ENCODE peak calls at places on chromosomes 6 and 20, in ten cellular contexts. F is hepatic stellate cell, E is dermis blood vessel endothelial cell, V is D721Med, R is lung microvascular endothelial cell, B is cerebellar nuclear complex, U is iris pigment epithelial cell, A is activated T-cell treated with anti-CD3 and anti-CD28 coated beads for 1 hour, O is islet precursor cell, X is fibroblast of mammary gland. H is an unnamed sample.

GRCh38 chr6:136593748-136594490 is 43.7 kb upstream of the MAP7 start:
- DNase-seq in V (no peak), F (peak), R (peak), E (peak), X (peak), A (no peak), O (peak), U (peak), B (no peak), H (no peak)

GRCh38 chr6:137827977-137828815 is 38.9 kb upstream of the TNFAIP3 start:
- DNase-seq in A (no peak), E (no peak), U (no peak), B (no peak), V (no peak), R (no peak), X (no peak), O (no peak), F (no peak), H (no peak)

GRCh38 chr20:62977613-62978558 is 25.4 kb downstream of the SLC17A9 start:
- DNase-seq in B (no peak), U (no peak), E (no peak), F (no peak), R (no peak), X (no peak), A (peak), O (no peak), V (no peak), H (no peak)

GRCh38 chr20:44401052-44401769 is 45.7 kb downstream of the HNF4A start:
- DNase-seq in R (no peak), U (no peak), O (no peak), X (no peak), E (no peak), F (no peak), A (no peak), B (no peak), V (no peak), H (peak)

GRCh38 chr6:17276766-17277165 is 4.4 kb upstream of the RBM24 start:
- DNase-seq in X (no peak), V (no peak), B (no peak), O (no peak), U (peak), R (no peak), E (no peak), A (no peak), F (peak), H (no peak)

GRCh38 chr20:39188264-39188765 is 226.2 kb downstream of the DHX35 start:
- DNase-seq in B (no peak), R (no peak), A (no peak), E (no peak), U (no peak), O (no peak), V (no peak), X (no peak), F (no peak), H (no peak)

GRCh38 chr6:41229716-41230115 is 1.6 kb downstream of the TREML4 start:
- DNase-seq in F (no peak), O (no peak), R (no peak), B (no peak), A (no peak), X (no peak), E (no peak), V (no peak), U (no peak), H (no peak)

GRCh38 chr6:158772851-158773371 is 46.3 kb downstream of the EZR start:
- DNase-seq in U (peak), V (no peak), F (no peak), A (no peak), O (no peak), R (no peak), X (peak), E (no peak), B (no peak), H (no peak)

GRCh38 chr6:135739288-135739687 is 112.2 kb upstream of the PDE7B start:
- DNase-seq in E (no peak), X (peak), V (no peak), F (peak), A (no peak), R (peak), B (no peak), U (peak), O (no peak), H (no peak)

GRCh38 chr6:99521557-99522286 is 6.5 kb upstream of the USP45 start:
- DNase-seq in X (peak), B (no peak), U (peak), E (no peak), V (no peak), F (peak), R (no peak), A (no peak), O (peak), H (no peak)

GRCh38 chr6:29071831-29072723 is 15.0 kb downstream of the OR2B3 start:
- DNase-seq in O (peak), R (peak), F (peak), V (no peak), X (peak), U (peak), A (no peak), B (no peak), E (peak), H (no peak)

GRCh38 chr20:37524221-37524700 is 3.2 kb downstream of the NNAT start:
- DNase-seq in R (no peak), X (no peak), V (no peak), A (no peak), E (no peak), O (no peak), U (no peak), F (no peak), B (no peak), H (no peak)

GRCh38 chr6:139970591-139970991 is 596.1 kb upstream of the CITED2 start:
- DNase-seq in X (no peak), F (no peak), U (peak), B (no peak), O (no peak), A (no peak), V (no peak), E (peak), R (no peak), H (no peak)

GRCh38 chr6:12483712-12484111 is 193.6 kb downstream of the EDN1 start:
- DNase-seq in B (no peak), F (peak), A (no peak), E (peak), R (no peak), O (peak), X (peak), U (peak), V (no peak), H (no peak)

GRCh38 chr6:111586554-111586953 is 19.1 kb downstream of the TRAF3IP2 start:
- DNase-seq in B (no peak), F (no peak), A (no peak), O (no peak), R (no peak), U (no peak), V (no peak), X (no peak), E (no peak), H (no peak)